ENCODE peak calls at places on chromosomes 7 and 10, in six cellular contexts. G, R, B, M, C and S are unnamed samples.

GRCh38 chr7:116395125-116395791 is 104.3 kb upstream of the CAV2 start:
- DNase-seq in G (no peak), R (no peak), B (no peak), M (no peak), C (no peak), S (no peak)

GRCh38 chr7:6615853-6616555 is 594 bp downstream of the ZNF853 start:
- DNase-seq in G (peak), R (no peak), B (peak), M (peak), C (no peak), S (no peak)

GRCh38 chr7:32167256-32167655 is 97.0 kb upstream of the PDE1C start:
- DNase-seq in G (no peak), R (no peak), B (no peak), M (no peak), C (no peak), S (no peak)

GRCh38 chr10:119025336-119025735 is 4.2 kb upstream of the NANOS1 start:
- DNase-seq in G (no peak), R (no peak), B (peak), M (peak), C (no peak), S (no peak)

GRCh38 chr10:77104459-77104980 is 533.1 kb downstream of the KCNMA1 start:
- DNase-seq in G (no peak), R (no peak), B (no peak), M (no peak), C (no peak), S (no peak)

GRCh38 chr10:88216976-88217375 is 353.6 kb downstream of the PTEN start:
- DNase-seq in G (no peak), R (no peak), B (no peak), M (no peak), C (no peak), S (no peak)

GRCh38 chr7:91632234-91632947 is 248.1 kb downstream of the MTERF1 start:
- DNase-seq in G (no peak), R (no peak), B (no peak), M (no peak), C (no peak), S (no peak)

GRCh38 chr7:150961510-150962284 is 16.4 kb downstream of the KCNH2 start:
- DNase-seq in G (no peak), R (no peak), B (peak), M (no peak), C (no peak), S (no peak)

GRCh38 chr10:90920986-90921643 is at the start of gene ANKRD1:
- DNase-seq in G (no peak), R (no peak), B (no peak), M (peak), C (no peak), S (no peak)

GRCh38 chr10:29736325-29737208 is 101.8 kb upstream of the SVIL start:
- DNase-seq in G (peak), R (peak), B (peak), M (no peak), C (no peak), S (peak)

GRCh38 chr10:73931767-73932624 is 21.1 kb downstream of the PLAU start:
- DNase-seq in G (peak), R (peak), B (no peak), M (peak), C (peak), S (no peak)

GRCh38 chr10:33484787-33485186 is 150.3 kb upstream of the NRP1 start:
- DNase-seq in G (no peak), R (no peak), B (no peak), M (no peak), C (no peak), S (no peak)

GRCh38 chr7:121097577-121097976 is 109.1 kb downstream of the CPED1 start:
- DNase-seq in G (no peak), R (no peak), B (no peak), M (no peak), C (no peak), S (no peak)

GRCh38 chr7:30548762-30549344 is 44.2 kb upstream of the GGCT start:
- DNase-seq in G (peak), R (peak), B (peak), M (peak), C (no peak), S (no peak)

GRCh38 chr7:26265061-26265460 is 26.6 kb upstream of the SNX10 start:
- DNase-seq in G (no peak), R (no peak), B (no peak), M (no peak), C (no peak), S (no peak)

GRCh38 chr7:111012799-111013675 is 77.9 kb upstream of the LRRN3 start:
- DNase-seq in G (no peak), R (peak), B (no peak), M (no peak), C (peak), S (peak)

GRCh38 chr7:105776986-105777910 is 99.2 kb downstream of the ATXN7L1 start:
- DNase-seq in G (no peak), R (no peak), B (no peak), M (no peak), C (no peak), S (no peak)

GRCh38 chr7:105778956-105779355 is 97.4 kb downstream of the ATXN7L1 start:
- DNase-seq in G (no peak), R (no peak), B (no peak), M (no peak), C (no peak), S (no peak)

GRCh38 chr7:105775580-105775979 is 100.8 kb downstream of the ATXN7L1 start:
- DNase-seq in G (no peak), R (no peak), B (no peak), M (no peak), C (no peak), S (no peak)

GRCh38 chr7:105773030-105773460 is 103.4 kb downstream of the ATXN7L1 start:
- DNase-seq in G (no peak), R (no peak), B (no peak), M (no peak), C (no peak), S (no peak)

DNA sequence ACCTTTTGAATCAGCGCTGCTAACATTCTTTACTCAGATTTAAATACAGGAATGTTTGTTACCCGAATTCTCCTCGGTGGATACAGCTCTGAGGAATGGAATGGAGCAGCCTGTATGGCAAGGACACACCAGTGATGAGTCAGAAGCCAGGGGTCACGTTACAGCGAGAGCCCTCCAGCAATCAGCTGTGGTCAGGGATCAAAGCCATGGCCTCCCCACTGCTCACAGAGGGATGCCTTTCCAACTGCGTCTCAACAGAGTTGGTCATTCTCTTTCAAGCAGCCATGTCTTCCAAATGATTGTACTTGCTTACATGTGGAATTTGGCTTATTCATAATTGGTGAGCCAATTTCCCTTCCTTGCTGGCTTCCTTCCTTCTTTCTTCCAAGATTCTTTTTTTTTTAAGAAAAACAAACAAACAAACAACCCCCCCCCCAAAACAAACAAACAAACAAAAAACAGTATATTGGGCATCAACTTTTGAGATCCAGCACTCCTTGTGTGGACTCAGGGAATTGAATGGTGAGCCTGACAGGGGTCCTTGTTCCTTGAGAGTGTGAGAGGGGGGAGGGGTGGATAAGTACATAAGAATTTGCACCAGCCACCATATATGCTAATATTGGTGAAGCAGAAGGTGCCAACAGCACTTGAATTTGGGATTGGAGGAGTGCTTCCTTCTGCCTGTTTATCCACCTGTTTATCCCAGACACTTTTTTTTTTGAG is 100.2 kb downstream of the ATXN7L1 start:
- DNase-seq in G (peak), R (no peak), B (no peak), M (peak), C (no peak), S (no peak)
- TF ChIP-seq TAF1 in G (no peak), R (no peak), B (peak), M (no peak), C (no peak), S (no peak)

GRCh38 chr10:114340816-114341215 is 63.5 kb downstream of the AFAP1L2 start:
- DNase-seq in G (no peak), R (no peak), B (no peak), M (no peak), C (no peak), S (no peak)
- TF ChIP-seq TAF1 in G (no peak), R (no peak), B (no peak), M (no peak), C (no peak), S (no peak)

GRCh38 chr10:132188331-132188730 is 1.6 kb downstream of the DPYSL4 start:
- DNase-seq in G (no peak), R (no peak), B (no peak), M (no peak), C (no peak), S (no peak)
- TF ChIP-seq TAF1 in G (no peak), R (no peak), B (no peak), M (no peak), C (no peak), S (no peak)

GRCh38 chr7:45986355-45987298 is 65.6 kb upstream of the IGFBP3 start:
- DNase-seq in G (no peak), R (no peak), B (no peak), M (no peak), C (no peak), S (no peak)
- TF ChIP-seq TAF1 in G (no peak), R (no peak), B (no peak), M (no peak), C (no peak), S (no peak)

GRCh38 chr7:106617860-106618259 is 43.1 kb downstream of the CCDC71L start:
- DNase-seq in G (no peak), R (no peak), B (no peak), M (no peak), C (no peak), S (no peak)
- TF ChIP-seq TAF1 in G (no peak), R (no peak), B (no peak), M (no peak), C (no peak), S (no peak)

GRCh38 chr7:103855671-103856070 is 133.8 kb downstream of the RELN start:
- DNase-seq in G (no peak), R (no peak), B (no peak), M (no peak), C (no peak), S (no peak)
- TF ChIP-seq TAF1 in G (no peak), R (no peak), B (no peak), M (no peak), C (no peak), S (no peak)

DNA sequence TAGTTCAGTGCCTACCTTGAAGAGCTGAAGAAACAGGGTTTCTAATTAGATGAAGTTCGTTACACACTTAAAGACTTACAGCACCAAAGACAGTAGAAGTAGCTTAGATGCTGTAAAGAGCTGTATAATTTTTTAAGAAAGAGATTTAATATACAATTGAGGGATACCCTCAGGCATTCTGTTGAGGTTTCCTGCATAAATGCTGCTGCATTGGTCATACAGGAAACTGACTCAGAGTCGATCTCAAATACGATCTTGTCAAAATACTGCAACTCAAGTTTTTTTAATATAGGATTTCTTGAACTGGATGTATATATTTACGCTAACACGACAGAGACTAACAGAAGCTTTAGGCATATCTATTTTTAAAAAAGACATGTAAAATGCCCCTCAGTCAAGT is 2.5 kb upstream of the ARID5B start:
- DNase-seq in G (no peak), R (no peak), B (peak), M (no peak), C (no peak), S (no peak)
- TF ChIP-seq TAF1 in G (no peak), R (no peak), B (peak), M (no peak), C (no peak), S (no peak)

GRCh38 chr10:114328876-114329275 is 75.4 kb downstream of the AFAP1L2 start:
- DNase-seq in G (no peak), R (no peak), B (no peak), M (no peak), C (no peak), S (no peak)
- TF ChIP-seq TAF1 in G (no peak), R (no peak), B (no peak), M (no peak), C (no peak), S (no peak)

DNA sequence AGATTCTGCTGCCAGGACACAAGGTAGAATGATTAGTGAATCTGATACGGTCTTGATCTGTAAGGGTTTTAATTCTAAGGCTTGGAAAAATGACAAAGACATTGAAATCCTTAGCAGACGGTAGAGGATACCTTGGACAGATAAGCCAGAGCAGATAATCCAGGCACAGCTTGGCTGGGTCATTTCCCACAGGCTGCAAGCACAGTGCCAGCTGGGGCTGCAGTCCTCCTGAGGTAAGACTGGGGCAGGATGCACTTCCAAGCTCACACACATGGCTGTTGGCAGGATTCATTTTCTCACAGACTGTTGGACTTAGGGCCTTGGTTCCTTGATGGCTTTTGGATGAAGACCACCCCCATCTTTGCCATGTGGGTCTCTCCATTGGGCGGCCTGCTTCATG is 63.2 kb upstream of the BMPER start:
- DNase-seq in G (no peak), R (no peak), B (no peak), M (no peak), C (no peak), S (no peak)
- TF ChIP-seq TAF1 in G (no peak), R (no peak), B (no peak), M (no peak), C (no peak), S (no peak)

GRCh38 chr10:89238956-89239713 is 12.4 kb downstream of the LIPA start:
- DNase-seq in G (no peak), R (no peak), B (no peak), M (no peak), C (no peak), S (no peak)

GRCh38 chr10:89236221-89236620 is 15.4 kb downstream of the LIPA start:
- DNase-seq in G (no peak), R (no peak), B (no peak), M (no peak), C (no peak), S (no peak)

GRCh38 chr10:89237849-89238248 is 13.7 kb downstream of the LIPA start:
- DNase-seq in G (no peak), R (no peak), B (no peak), M (no peak), C (no peak), S (no peak)

GRCh38 chr10:89233033-89233432 is 18.5 kb downstream of the LIPA start:
- DNase-seq in G (no peak), R (no peak), B (no peak), M (no peak), C (no peak), S (no peak)

GRCh38 chr10:89235073-89235798 is 16.3 kb downstream of the LIPA start:
- DNase-seq in G (no peak), R (no peak), B (no peak), M (no peak), C (no peak), S (no peak)
- TF ChIP-seq TAF1 in G (no peak), R (no peak), B (no peak), M (no peak), C (no peak), S (no peak)